ENCODE peak calls at places on chromosomes 6 and 20, in five cellular contexts. W is endothelial cell, V is GM20000, Y is spleen, D is upper lobe of left lung. S is an unnamed sample.

GRCh38 chr6:127482318-127482717 is 23.1 kb upstream of the KIAA0408 start:
- DNase-seq in W (no peak), V (no peak), Y (no peak), D (no peak), S (no peak)

GRCh38 chr6:156687875-156688549 is 89.2 kb upstream of the ARID1B start:
- DNase-seq in W (peak), V (peak), Y (no peak), D (no peak), S (peak)

GRCh38 chr6:112302154-112302553 is 45.0 kb upstream of the RFPL4B start:
- DNase-seq in W (no peak), V (no peak), Y (no peak), D (no peak), S (no peak)

GRCh38 chr6:160386869-160387518 is 38.8 kb downstream of the SLC22A3 start:
- DNase-seq in W (no peak), V (no peak), Y (no peak), D (peak), S (peak)

GRCh38 chr6:33995046-33995872 is 150.6 kb downstream of the GRM4 start:
- DNase-seq in W (no peak), V (no peak), Y (peak), D (no peak), S (no peak)

GRCh38 chr6:89597988-89598387 is 40.6 kb downstream of the LYRM2 start:
- DNase-seq in W (no peak), V (peak), Y (no peak), D (no peak), S (peak)

GRCh38 chr6:167571550-167571949 is 246.7 kb downstream of the TTLL2 start:
- DNase-seq in W (no peak), V (no peak), Y (no peak), D (no peak), S (no peak)

GRCh38 chr6:55694148-55694547 is 115.2 kb upstream of the HMGCLL1 start:
- DNase-seq in W (no peak), V (no peak), Y (no peak), D (no peak), S (peak)

GRCh38 chr20:49964964-49965780 is 17.6 kb upstream of the SNAI1 start:
- DNase-seq in W (peak), V (peak), Y (peak), D (no peak), S (peak)

GRCh38 chr20:889110-889509 is 27.0 kb downstream of the ANGPT4 start:
- DNase-seq in W (no peak), V (no peak), Y (no peak), D (no peak), S (peak)

GRCh38 chr6:100862063-100862462 is 19.1 kb downstream of the ASCC3 start:
- DNase-seq in W (no peak), V (no peak), Y (no peak), D (no peak), S (no peak)

GRCh38 chr20:57451356-57451755 is 60.2 kb downstream of the RBM38 start:
- DNase-seq in W (no peak), V (no peak), Y (peak), D (no peak), S (no peak)

GRCh38 chr20:23103284-23104018 is 17.3 kb upstream of the CD93 start:
- DNase-seq in W (no peak), V (no peak), Y (peak), D (no peak), S (peak)

GRCh38 chr6:41438746-41439145 is 103.3 kb downstream of the NCR2 start:
- DNase-seq in W (no peak), V (no peak), Y (no peak), D (no peak), S (no peak)

GRCh38 chr6:24283043-24283985 is 74.5 kb downstream of the DCDC2 start:
- DNase-seq in W (peak), V (peak), Y (no peak), D (no peak), S (peak)

GRCh38 chr20:47035191-47035590 is 140.5 kb downstream of the EYA2 start:
- DNase-seq in W (no peak), V (no peak), Y (no peak), D (no peak), S (no peak)

GRCh38 chr6:14274552-14275492 is 157.2 kb downstream of the CD83 start:
- DNase-seq in W (no peak), V (no peak), Y (no peak), D (peak), S (peak)

GRCh38 chr20:3203315-3204123 is 963 bp downstream of the DDRGK1 start:
- DNase-seq in W (no peak), V (peak), Y (peak), D (no peak), S (no peak)

GRCh38 chr6:166707045-166707444 is 80.0 kb upstream of the RPS6KA2 start:
- DNase-seq in W (peak), V (peak), Y (peak), D (peak), S (peak)